ENCODE peak calls at places on chromosomes 3 and 15, in ten cellular contexts. L is heart left ventricle, D is left ventricle myocardium inferior, Y is Panc1, T is mammary epithelial cell, Q is SJSA1, C is neural progenitor cell, N is suprapubic skin, H is uterus, K is stomach. B is an unnamed sample.

GRCh38 chr3:186307594-186307993 is 54.4 kb downstream of the DGKG start:
- DNase-seq in T (no peak), C (peak; percentile 80), Y (no peak), L (no peak), D (no peak), K (no peak), Q (no peak), H (no peak), N (no peak), B (no peak)

GRCh38 chr3:171028025-171028778 is 1.7 kb upstream of the SLC2A2 start:
- DNase-seq in K (peak; percentile 43), C (peak; percentile 56), H (peak; percentile 36), N (no peak), T (peak; percentile 86), D (peak; percentile 54), Q (no peak), Y (no peak), L (peak; percentile 77), B (peak; percentile 90)

GRCh38 chr3:131526801-131527347 is 24.1 kb upstream of the MRPL3 start:
- DNase-seq in D (peak; percentile 38), Y (no peak), H (no peak), L (peak; percentile 45), C (peak; percentile 52), N (no peak), Q (no peak), T (peak; percentile 4), K (peak; percentile 26), B (peak; percentile 68)

GRCh38 chr15:55998478-55998877 is 5.1 kb upstream of the NEDD4 start:
- DNase-seq in L (no peak), C (no peak), Q (no peak), Y (no peak), N (no peak), D (no peak), H (no peak), T (peak; percentile 67), K (no peak), B (no peak)

GRCh38 chr3:31065765-31066164 is 171.3 kb upstream of the GADL1 start:
- DNase-seq in H (no peak), Y (no peak), L (no peak), N (no peak), Q (no peak), D (no peak), T (peak; percentile 29), C (no peak), K (no peak), B (no peak)

GRCh38 chr3:111872948-111873347 is 13.9 kb downstream of the PHLDB2 start:
- DNase-seq in L (no peak), D (no peak), Y (no peak), H (no peak), C (no peak), N (no peak), K (no peak), Q (no peak), T (peak; percentile 12), B (no peak)

GRCh38 chr3:5442106-5442785 is 254.7 kb downstream of the EDEM1 start:
- DNase-seq in Q (no peak), Y (no peak), H (no peak), T (peak; percentile 67), D (no peak), N (no peak), C (no peak), K (no peak), L (no peak), B (no peak)

GRCh38 chr3:119913021-119913420 is 131.1 kb downstream of the NR1I2 start:
- DNase-seq in C (no peak), Q (no peak), L (no peak), T (peak; percentile 47), H (no peak), Y (no peak), K (no peak), N (no peak), D (no peak), B (no peak)

GRCh38 chr3:52318186-52318793 is 2.2 kb downstream of the DNAH1 start:
- DNase-seq in H (no peak), Q (no peak), Y (no peak), D (no peak), L (no peak), K (peak; percentile 40), T (no peak), C (no peak), N (no peak), B (no peak)

GRCh38 chr15:69143756-69144436 is 16.5 kb upstream of the GLCE start:
- DNase-seq in C (no peak), D (no peak), T (peak; percentile 9), K (no peak), L (no peak), N (no peak), H (no peak), Q (no peak), Y (no peak), B (no peak)

GRCh38 chr15:64070965-64071851 is 22.4 kb downstream of the CIAO2A start:
- DNase-seq in T (peak; percentile 58), H (peak; percentile 85), C (no peak), Q (peak; percentile 12), Y (peak; percentile 76), N (peak; percentile 85), K (peak; percentile 58), L (no peak), D (no peak), B (no peak)

GRCh38 chr15:90165659-90166489 is 35.3 kb upstream of the SEMA4B start:
- DNase-seq in D (no peak), L (peak; percentile 61), N (peak; percentile 80), Q (peak; percentile 93), H (peak; percentile 43), T (peak; percentile 100), C (no peak), Y (peak; percentile 99), K (peak; percentile 87), B (peak; percentile 89)

GRCh38 chr3:102715030-102715697 is 280.3 kb downstream of the ZPLD1 start:
- DNase-seq in D (no peak), L (no peak), Y (no peak), H (no peak), T (peak; percentile 78), N (no peak), Q (peak; percentile 16), C (no peak), K (no peak), B (no peak)

GRCh38 chr3:36991147-36991546 is 1.8 kb downstream of the EPM2AIP1 start:
- DNase-seq in Y (no peak), N (no peak), L (no peak), T (no peak), C (no peak), K (no peak), Q (no peak), D (no peak), H (no peak), B (no peak)

GRCh38 chr3:36988336-36988735 is 4.6 kb downstream of the EPM2AIP1 start:
- DNase-seq in K (no peak), T (no peak), C (no peak), N (no peak), Q (no peak), Y (no peak), L (no peak), H (no peak), D (no peak), B (no peak)

GRCh38 chr3:36989568-36989967 is 3.4 kb downstream of the EPM2AIP1 start:
- DNase-seq in K (no peak), T (no peak), Q (no peak), N (no peak), L (no peak), C (no peak), D (no peak), Y (no peak), H (no peak), B (no peak)

GRCh38 chr3:36991923-36992805 is 767 bp downstream of the EPM2AIP1 start:
- DNase-seq in K (no peak), H (peak; percentile 30), Q (no peak), Y (no peak), D (no peak), L (no peak), N (peak; percentile 66), T (peak; percentile 62), C (peak; percentile 38), B (no peak)

DNA sequence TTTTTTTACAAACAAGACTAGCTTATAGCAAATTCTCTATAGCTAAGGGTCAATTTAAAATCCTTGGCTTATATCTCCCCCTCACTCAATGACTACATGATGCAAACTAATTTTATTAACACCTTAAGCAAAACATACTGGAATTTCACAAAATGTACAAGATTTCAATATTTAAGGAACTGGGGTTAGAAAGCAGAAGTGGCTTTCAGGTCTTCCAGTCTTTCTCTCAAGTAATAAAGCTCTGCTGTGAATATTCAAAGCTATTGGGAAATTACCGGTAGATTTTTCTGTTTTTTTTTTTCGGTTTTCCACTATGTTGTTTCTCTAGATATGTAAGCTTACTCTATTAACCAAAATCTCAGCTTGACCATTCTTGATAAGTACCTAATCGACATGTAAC is 3.9 kb downstream of the EPM2AIP1 start:
- DNase-seq in H (no peak), C (no peak), T (no peak), D (no peak), K (no peak), Q (no peak), L (no peak), Y (no peak), N (no peak), B (no peak)
- H3K4me3 ChIP-seq in H (no peak overlapping the region), C (peak overlapping the region; percentile 66), T (no peak overlapping the region), D (peak overlapping the region; percentile 79), K (no peak overlapping the region), Q (no peak overlapping the region), L (no peak overlapping the region), Y (no peak overlapping the region), N (peak overlapping the region; percentile 12), B (peak overlapping the region; percentile 24)

GRCh38 chr15:101174152-101174920 is 77.5 kb downstream of the CHSY1 start:
- DNase-seq in H (no peak), Q (no peak), D (no peak), C (no peak), Y (no peak), K (no peak), N (peak; percentile 73), L (no peak), T (no peak), B (no peak)
- H3K27ac ChIP-seq in H (no peak overlapping the region), Q (no peak overlapping the region), D (peak overlapping the region; percentile 83), C (no peak overlapping the region), Y (no peak overlapping the region), K (peak overlapping the region; percentile 65), N (peak overlapping the region; percentile 51), L (no peak overlapping the region), T (no peak overlapping the region), B (no peak overlapping the region)

DNA sequence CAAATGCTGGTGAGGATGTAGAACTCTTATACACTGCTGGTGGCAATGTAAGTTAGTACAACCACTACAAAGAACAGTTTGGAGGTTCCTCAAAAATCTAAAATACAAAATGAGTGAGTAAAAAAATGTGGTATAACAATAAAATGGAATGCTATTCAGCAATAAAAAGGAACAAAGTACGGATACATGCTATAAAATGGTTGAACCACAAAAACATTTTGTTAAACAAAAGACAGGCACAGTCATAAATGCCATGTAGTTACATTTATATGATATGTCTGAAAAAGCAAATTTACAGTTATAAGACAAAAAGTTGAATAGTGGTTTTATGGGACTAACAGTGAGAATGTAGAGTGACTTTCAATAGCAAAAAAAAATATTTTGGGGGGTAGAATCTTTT is 285.8 kb downstream of the TBC1D5 start:
- DNase-seq in T (no peak), K (no peak), Q (no peak), L (no peak), C (no peak), D (no peak), Y (no peak), N (no peak), H (no peak), B (no peak)
- H3K36me3 ChIP-seq in T (no peaks in the 10 kb centered on the region), K (peaks cover 1% of the 10 kb centered on the region), Q (no peaks in the 10 kb centered on the region), L (no peaks in the 10 kb centered on the region), C (no peaks in the 10 kb centered on the region), D (no peaks in the 10 kb centered on the region), Y (no peaks in the 10 kb centered on the region), N (no peaks in the 10 kb centered on the region), H (no peaks in the 10 kb centered on the region), B (no peaks in the 10 kb centered on the region)

DNA sequence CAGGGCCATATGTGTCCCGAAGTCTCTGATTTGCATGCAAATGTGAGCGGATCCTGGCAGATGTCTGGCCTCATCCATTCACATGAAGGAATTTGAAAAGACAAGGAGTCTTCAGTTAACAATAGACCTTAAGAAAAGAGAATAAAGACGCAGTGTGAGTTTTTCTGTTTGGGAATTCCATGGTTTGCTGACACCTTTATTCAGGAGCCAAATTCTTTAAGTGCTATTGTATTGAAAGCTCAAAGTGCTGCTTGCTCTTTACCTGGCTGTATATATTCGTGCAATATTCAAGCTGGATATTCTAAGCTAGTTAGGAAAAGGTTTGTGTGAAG is 2.2 kb downstream of the LRRN1 start:
- DNase-seq in C (peak; percentile 90), D (no peak), L (no peak), K (no peak), Q (no peak), Y (no peak), H (no peak), N (no peak), T (no peak), B (no peak)
- H3K4me3 ChIP-seq in C (peak overlapping the region; percentile 97), D (peak overlapping the region; percentile 69), L (no peak overlapping the region), K (peak overlapping the region; percentile 56), Q (no peak overlapping the region), Y (no peak overlapping the region), H (no peak overlapping the region), N (peak overlapping the region; percentile 81), T (no peak overlapping the region), B (no peak overlapping the region)

B was measured in aorta.